ENCODE peak calls at places on chromosomes 3 and 15, in five cellular contexts. C, U, T, Y and B are unnamed samples.

GRCh38 chr15:58441376-58442070 is 9.7 kb downstream of the LIPC start:
- DNase-seq in T (peak; percentile 48), C (no peak), Y (no peak), U (no peak), B (peak; percentile 74)

GRCh38 chr3:148464246-148464645 is 233.5 kb upstream of the AGTR1 start:
- DNase-seq in Y (no peak), C (no peak), T (no peak), U (no peak), B (peak; percentile 23)

GRCh38 chr3:105686324-105686897 is 182.4 kb downstream of the CBLB start:
- DNase-seq in Y (no peak), U (no peak), C (peak; percentile 46), T (peak; percentile 16), B (peak; percentile 50)

GRCh38 chr3:76497636-76498035 is 542.3 kb upstream of the ROBO2 start:
- DNase-seq in U (no peak), C (no peak), Y (no peak), T (no peak), B (no peak)

GRCh38 chr3:116444819-116445290 is 432 bp downstream of the LSAMP start:
- DNase-seq in Y (no peak), T (no peak), C (no peak), U (no peak), B (no peak)

GRCh38 chr15:23797747-23798157 is 110.6 kb upstream of the NDN start:
- DNase-seq in T (no peak), C (no peak), Y (no peak), U (no peak), B (no peak)

GRCh38 chr15:33292718-33293307 is 18.0 kb upstream of the RYR3 start:
- DNase-seq in C (peak; percentile 78), Y (no peak), U (peak; percentile 42), T (peak; percentile 74), B (peak; percentile 60)

GRCh38 chr15:27509014-27509413 is 538.0 kb downstream of the GABRG3 start:
- DNase-seq in C (no peak), Y (no peak), U (no peak), T (no peak), B (no peak)

GRCh38 chr3:126485956-126486884 is 10.5 kb upstream of the ZXDC start:
- DNase-seq in T (no peak), C (no peak), U (peak; percentile 14), Y (no peak), B (no peak)

GRCh38 chr3:112302881-112303761 is 9.1 kb upstream of the SLC9C1 start:
- DNase-seq in U (no peak), Y (no peak), T (no peak), C (peak; percentile 33), B (no peak)

GRCh38 chr15:42133892-42134502 is 22.4 kb downstream of the PLA2G4F start:
- DNase-seq in Y (peak; percentile 20), T (peak; percentile 54), C (peak; percentile 66), U (no peak), B (no peak)

GRCh38 chr3:35194666-35195065 is 444.7 kb upstream of the ARPP21 start:
- DNase-seq in Y (no peak), T (no peak), U (no peak), C (no peak), B (no peak)

GRCh38 chr3:12691733-12692132 is 27.8 kb upstream of the RAF1 start:
- DNase-seq in U (no peak), Y (no peak), T (no peak), C (no peak), B (no peak)

GRCh38 chr15:29740692-29741311 is 81.5 kb downstream of the TJP1 start:
- DNase-seq in T (peak; percentile 61), Y (no peak), U (no peak), C (peak; percentile 49), B (no peak)

GRCh38 chr15:76161153-76162049 is 101.6 kb downstream of the TMEM266 start:
- DNase-seq in Y (no peak), U (no peak), C (no peak), T (no peak), B (no peak)

GRCh38 chr3:119748996-119749395 is 32.9 kb upstream of the NR1I2 start:
- DNase-seq in Y (no peak), C (no peak), T (no peak), U (no peak), B (no peak)

GRCh38 chr15:90609254-90610185 is 79.8 kb downstream of the CRTC3 start:
- DNase-seq in U (no peak), T (no peak), Y (no peak), C (no peak), B (no peak)

GRCh38 chr3:45083023-45083422 is 56.9 kb downstream of the CLEC3B start:
- DNase-seq in U (no peak), Y (no peak), C (no peak), T (no peak), B (no peak)
- TF ChIP-seq CTCF in U (no peak), Y (no peak), C (no peak), T (no peak), B (no peak)

GRCh38 chr15:49044002-49044401 is 2.2 kb downstream of the SECISBP2L start:
- DNase-seq in U (no peak), T (no peak), Y (no peak), C (no peak), B (no peak)
- H3K4me3 ChIP-seq in U (peak overlapping the region; percentile 91), T (no peak overlapping the region), Y (no peak overlapping the region), C (peak overlapping the region; percentile 86), B (no peak overlapping the region)

GRCh38 chr15:96893159-96893906 is 562.8 kb downstream of the NR2F2 start:
- DNase-seq in Y (no peak), T (peak; percentile 36), C (no peak), U (no peak), B (peak; percentile 6)
- TF ChIP-seq CTCF in Y (peak; percentile 33), T (peak; percentile 22), C (peak; percentile 14), U (peak; percentile 57), B (peak; percentile 49)

DNA sequence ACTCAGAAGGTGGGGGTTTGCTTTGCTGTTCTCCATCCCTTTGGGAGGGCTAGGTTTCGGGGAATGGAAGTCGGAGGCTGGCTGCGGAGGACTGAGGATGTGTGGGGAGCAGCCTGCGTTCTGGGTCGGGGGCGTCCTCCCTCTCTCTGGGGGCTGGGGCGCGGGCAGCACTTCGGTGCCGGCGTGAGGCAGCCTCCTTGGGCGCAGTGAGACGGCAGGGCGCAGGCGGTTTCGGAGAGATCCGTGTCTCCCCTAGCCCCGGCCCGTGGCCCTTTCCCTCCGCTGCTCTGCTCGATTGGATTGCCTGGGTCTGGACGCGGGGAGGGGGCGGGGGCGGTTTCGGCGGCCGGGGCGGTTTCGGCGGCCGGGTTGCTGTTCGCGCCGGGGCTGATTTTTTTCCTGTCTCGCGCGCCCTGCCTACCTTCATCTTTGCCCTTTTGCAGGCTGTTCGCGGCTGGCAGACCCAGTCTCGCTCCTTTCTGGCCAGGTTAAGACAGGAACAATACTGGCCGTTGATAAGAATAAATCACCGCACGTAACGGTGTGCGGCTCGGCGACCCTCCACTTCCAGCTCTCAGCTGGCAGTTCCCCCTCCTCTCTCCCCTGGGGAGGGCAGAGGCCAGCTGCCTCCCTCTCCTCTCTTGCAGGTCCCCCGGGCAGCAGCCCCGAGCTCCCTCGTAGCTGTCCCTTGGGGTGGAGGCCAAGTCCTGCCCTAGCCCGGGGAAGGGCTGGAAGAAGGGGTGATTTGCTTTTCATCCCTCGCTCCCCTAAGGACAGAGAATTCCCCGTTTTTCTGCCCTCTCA is 1.6 kb downstream of the PTPRG start:
- DNase-seq in T (no peak), U (peak; percentile 24), Y (no peak), C (no peak), B (peak; percentile 37)
- H3K4me3 ChIP-seq in T (peak overlapping the region; percentile 69), U (peak overlapping the region; percentile 85), Y (peak overlapping the region; percentile 74), C (no peak overlapping the region), B (peak overlapping the region; percentile 62)

GRCh38 chr15:64682255-64682654 is 93.1 kb downstream of the RBPMS2 start:
- DNase-seq in U (no peak), Y (no peak), T (no peak), C (no peak), B (no peak)

GRCh38 chr15:64683378-64683777 is 92.0 kb downstream of the RBPMS2 start:
- DNase-seq in C (no peak), Y (no peak), U (no peak), T (no peak), B (no peak)

GRCh38 chr15:64685230-64685886 is 90.0 kb downstream of the RBPMS2 start:
- DNase-seq in T (no peak), Y (no peak), U (no peak), C (no peak), B (no peak)

GRCh38 chr15:64678126-64678819 is 97.1 kb downstream of the RBPMS2 start:
- DNase-seq in U (no peak), Y (no peak), T (no peak), C (no peak), B (no peak)

DNA sequence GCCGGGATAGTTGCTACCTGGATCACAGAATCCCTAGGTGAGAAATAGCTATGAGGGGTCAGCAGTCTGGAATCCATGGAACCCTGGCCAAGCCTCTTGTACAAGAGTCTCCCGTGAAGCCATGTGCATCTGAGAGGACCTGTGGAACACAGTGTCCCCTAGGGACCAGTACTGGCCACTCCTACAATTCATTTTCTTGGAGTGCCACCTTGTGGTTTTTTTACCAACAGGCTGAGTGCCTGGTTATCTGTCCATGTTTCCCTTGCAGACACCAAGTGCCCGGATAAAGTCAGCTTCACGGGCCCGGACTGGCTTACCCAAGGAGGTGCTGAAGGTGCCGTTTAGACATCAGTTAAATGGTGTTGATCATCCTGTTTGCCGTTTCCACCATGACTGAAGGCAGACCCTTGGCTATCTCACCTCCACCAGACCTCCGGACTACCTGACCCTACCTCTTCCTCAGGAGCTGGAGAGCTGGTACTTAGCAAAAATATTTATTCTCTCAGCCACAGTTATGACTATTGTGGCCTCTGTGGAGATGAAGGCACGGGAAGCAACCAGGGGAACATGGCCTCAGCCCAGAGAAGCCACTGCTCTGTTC is 93.9 kb downstream of the RBPMS2 start:
- DNase-seq in U (peak; percentile 54), C (peak; percentile 44), T (peak; percentile 86), Y (no peak), B (peak; percentile 69)
- TF ChIP-seq CTCF in U (peak; percentile 84), C (peak; percentile 72), T (peak; percentile 99), Y (peak; percentile 87), B (peak; percentile 73)

DNA sequence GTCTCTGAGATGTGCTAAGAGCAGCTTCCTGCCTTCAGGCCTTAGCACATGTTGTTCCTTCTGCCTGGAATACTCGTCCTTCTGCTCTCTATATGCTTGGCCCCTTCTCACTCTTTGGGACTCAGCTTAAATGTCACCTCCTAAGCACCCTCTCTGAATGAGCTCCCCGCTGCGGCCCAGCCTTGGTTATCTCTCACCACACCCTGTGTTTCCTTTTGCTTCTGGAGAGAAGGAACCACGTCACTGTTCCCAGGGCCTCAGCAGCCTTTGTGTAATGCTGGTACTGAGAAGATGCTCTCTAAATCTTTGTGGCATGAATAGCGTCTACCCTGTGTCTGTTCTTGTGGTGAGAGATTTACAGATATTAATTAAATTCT is 2.2 kb downstream of the FAH start:
- DNase-seq in T (no peak), U (no peak), Y (no peak), C (no peak), B (no peak)
- H3K4me3 ChIP-seq in T (no peak overlapping the region), U (no peak overlapping the region), Y (no peak overlapping the region), C (no peak overlapping the region), B (no peak overlapping the region)